ENCODE peak calls at places on chromosome 9, in eight cellular contexts. X is M059J, F is AML-193, C is AG08395, R is mesenchymal stem cell, Z is B cell, E is SW480, N is GM19239. D is an unnamed sample.

GRCh38 chr9:107492381-107492780 is 2.8 kb upstream of the KLF4 start:
- DNase-seq in F (no peak), X (no peak), R (peak; percentile 42), Z (no peak), N (no peak), E (no peak), C (no peak), D (no peak)

GRCh38 chr9:14198544-14199510 is 115.1 kb downstream of the NFIB start:
- DNase-seq in F (no peak), R (no peak), X (peak; percentile 58), Z (no peak), E (no peak), N (no peak), C (peak; percentile 47), D (no peak)

GRCh38 chr9:133135193-133135745 is 14.2 kb upstream of the RALGDS start:
- DNase-seq in X (peak; percentile 99), C (peak; percentile 88), Z (no peak), N (no peak), R (peak; percentile 75), E (peak; percentile 90), F (no peak), D (peak; percentile 55)

GRCh38 chr9:105357937-105358336 is 89.9 kb upstream of the FSD1L start:
- DNase-seq in X (no peak), N (peak; percentile 42), F (no peak), Z (no peak), E (no peak), C (no peak), R (no peak), D (no peak)

GRCh38 chr9:132942541-132943182 is 1.8 kb downstream of the TSC1 start:
- DNase-seq in F (no peak), R (peak; percentile 56), E (no peak), Z (no peak), X (no peak), N (no peak), C (no peak), D (no peak)

GRCh38 chr9:134134949-134135342 is 936 bp upstream of the WDR5 start:
- DNase-seq in R (no peak), X (no peak), C (no peak), N (no peak), Z (no peak), F (no peak), E (peak; percentile 23), D (no peak)

GRCh38 chr9:2291980-2292704 is 277.0 kb downstream of the SMARCA2 start:
- DNase-seq in Z (no peak), X (peak; percentile 13), F (no peak), C (peak; percentile 41), R (no peak), N (no peak), E (no peak), D (no peak)

GRCh38 chr9:127987103-127987614 is 6.4 kb upstream of the EEIG1 start:
- DNase-seq in C (peak; percentile 64), E (no peak), R (no peak), Z (peak; percentile 34), N (no peak), X (peak; percentile 87), F (no peak), D (no peak)

GRCh38 chr9:132059351-132059750 is 20.3 kb downstream of the MED27 start:
- DNase-seq in F (no peak), C (no peak), X (no peak), R (no peak), N (no peak), Z (no peak), E (no peak), D (no peak)

GRCh38 chr9:131636593-131636992 is 91.3 kb downstream of the PRRT1B start:
- DNase-seq in R (no peak), Z (no peak), C (no peak), X (no peak), F (no peak), N (no peak), E (no peak), D (no peak)

GRCh38 chr9:126549246-126550006 is 64.3 kb upstream of the LMX1B start:
- DNase-seq in N (no peak), R (no peak), C (no peak), X (no peak), F (no peak), E (no peak), Z (no peak), D (no peak)

GRCh38 chr9:135070198-135070951 is 17.1 kb upstream of the OLFM1 start:
- DNase-seq in N (no peak), R (no peak), Z (no peak), C (no peak), E (no peak), X (peak; percentile 7), F (no peak), D (no peak)

GRCh38 chr9:93576296-93577044 is at the start of gene PHF2:
- DNase-seq in C (peak; percentile 52), N (peak; percentile 84), E (no peak), R (peak; percentile 21), X (peak; percentile 26), Z (peak; percentile 89), F (no peak), D (no peak)

GRCh38 chr9:36748322-36748899 is 175.7 kb downstream of the MELK start:
- DNase-seq in N (peak; percentile 42), E (no peak), F (no peak), C (peak; percentile 72), Z (peak; percentile 34), R (peak; percentile 56), X (peak; percentile 45), D (no peak)

GRCh38 chr9:84397822-84398221 is 57.3 kb upstream of the SLC28A3 start:
- DNase-seq in C (peak; percentile 79), N (no peak), E (no peak), X (peak; percentile 77), F (no peak), R (peak; percentile 56), Z (no peak), D (no peak)

GRCh38 chr9:133114886-133115603 is 6.0 kb downstream of the RALGDS start:
- DNase-seq in F (no peak), R (no peak), N (no peak), Z (no peak), C (no peak), X (no peak), E (no peak), D (no peak)

GRCh38 chr9:86562691-86563090 is 208.5 kb upstream of the TUT7 start:
- DNase-seq in C (no peak), F (no peak), R (no peak), N (no peak), Z (no peak), E (no peak), X (no peak), D (no peak)

GRCh38 chr9:109972026-109973005 is 192.3 kb downstream of the PALM2AKAP2 start:
- DNase-seq in C (no peak), X (peak; percentile 32), N (peak; percentile 23), E (no peak), Z (peak; percentile 45), R (no peak), F (no peak), D (no peak)

GRCh38 chr9:73152445-73152844 is 780 bp downstream of the ANXA1 start:
- DNase-seq in C (peak; percentile 20), X (peak; percentile 75), R (peak; percentile 75), E (peak; percentile 37), Z (no peak), F (no peak), N (no peak), D (no peak)

GRCh38 chr9:6405371-6405770 is 7.6 kb upstream of the UHRF2 start:
- DNase-seq in Z (no peak), N (no peak), R (no peak), C (no peak), F (peak; percentile 34), E (no peak), X (no peak), D (no peak)

GRCh38 chr9:129944501-129945116 is 98.4 kb downstream of the FNBP1 start:
- DNase-seq in E (no peak), R (no peak), Z (peak; percentile 29), N (no peak), X (no peak), C (no peak), F (peak; percentile 82), D (no peak)

GRCh38 chr9:7342721-7343120 is 456.9 kb downstream of the DMAC1 start:
- DNase-seq in C (no peak), F (no peak), E (no peak), N (no peak), X (no peak), Z (no peak), R (no peak), D (no peak)

GRCh38 chr9:99222416-99223280 is 566 bp downstream of the SEC61B start:
- DNase-seq in N (no peak), E (no peak), Z (no peak), F (no peak), R (no peak), C (peak; percentile 11), X (no peak), D (no peak)

GRCh38 chr9:17477816-17478215 is 101.0 kb upstream of the SH3GL2 start:
- DNase-seq in Z (no peak), C (no peak), F (no peak), N (no peak), E (no peak), R (no peak), X (no peak), D (no peak)

GRCh38 chr9:121075251-121076036 is 689 bp downstream of the CNTRL start:
- DNase-seq in Z (peak; percentile 49), F (peak; percentile 54), N (no peak), X (peak; percentile 61), C (no peak), E (peak; percentile 63), R (no peak), D (no peak)

GRCh38 chr9:111940697-111941096 is 44.1 kb downstream of the UGCG start:
- DNase-seq in E (no peak), Z (no peak), C (no peak), X (peak; percentile 69), N (no peak), F (no peak), R (peak; percentile 61), D (no peak)

D was measured in thoracic aorta.